ENCODE peak calls at places on chromosomes 1 and 21, in six cellular contexts. V is body of pancreas, U is H9, Z is foreskin keratinocyte, F is tibial nerve, C is left ventricle myocardium inferior. P is an unnamed sample.

GRCh38 chr1:160116277-160117147 is 953 bp downstream of the ATP1A2 start:
- DNase-seq in V (no peak), U (no peak), Z (peak), F (no peak), C (no peak), P (no peak)

GRCh38 chr1:44553127-44553758 is 121.0 kb downstream of the TMEM53 start:
- DNase-seq in V (no peak), U (no peak), Z (peak), F (no peak), C (no peak), P (no peak)

GRCh38 chr1:166905136-166905535 is 29.1 kb upstream of the TADA1 start:
- DNase-seq in V (no peak), U (no peak), Z (no peak), F (no peak), C (no peak), P (no peak)

GRCh38 chr1:82775402-82776000 is 974.8 kb downstream of the ADGRL2 start:
- DNase-seq in V (peak), U (peak), Z (peak), F (no peak), C (no peak), P (no peak)

GRCh38 chr1:54777011-54777410 is 12.7 kb upstream of the PARS2 start:
- DNase-seq in V (no peak), U (no peak), Z (no peak), F (no peak), C (no peak), P (no peak)

GRCh38 chr1:93585059-93585966 is 96.3 kb downstream of the BCAR3 start:
- DNase-seq in V (peak), U (no peak), Z (no peak), F (no peak), C (peak), P (no peak)

GRCh38 chr21:44958471-44959191 is 18.8 kb downstream of the SLX9 start:
- DNase-seq in V (peak), U (no peak), Z (no peak), F (peak), C (peak), P (no peak)

GRCh38 chr1:32464191-32464715 is 619 bp upstream of the ZBTB8B start:
- DNase-seq in V (peak), U (peak), Z (no peak), F (no peak), C (no peak), P (no peak)

GRCh38 chr1:112983540-112984131 is 27.6 kb upstream of the SLC16A1 start:
- DNase-seq in V (no peak), U (no peak), Z (no peak), F (no peak), C (no peak), P (no peak)

GRCh38 chr21:32184059-32184458 is 94.8 kb downstream of the MIS18A start:
- DNase-seq in V (no peak), U (no peak), Z (no peak), F (no peak), C (no peak), P (no peak)

GRCh38 chr1:25695066-25695990 is 78.7 kb downstream of the MAN1C1 start:
- DNase-seq in V (peak), U (peak), Z (peak), F (peak), C (peak), P (no peak)

GRCh38 chr1:65001238-65001792 is 35.0 kb upstream of the JAK1 start:
- DNase-seq in V (peak), U (peak), Z (no peak), F (peak), C (peak), P (peak)

GRCh38 chr1:214010717-214011116 is 22.9 kb downstream of the PROX1 start:
- DNase-seq in V (no peak), U (no peak), Z (no peak), F (no peak), C (no peak), P (no peak)

GRCh38 chr1:218846166-218846565 is 327.5 kb upstream of the LYPLAL1 start:
- DNase-seq in V (no peak), U (no peak), Z (no peak), F (no peak), C (no peak), P (no peak)

GRCh38 chr1:36034692-36035091 is 49.2 kb upstream of the TEKT2 start:
- DNase-seq in V (no peak), U (no peak), Z (peak), F (no peak), C (no peak), P (no peak)

GRCh38 chr1:229848762-229849677 is 218.0 kb upstream of the GALNT2 start:
- DNase-seq in V (peak), U (no peak), Z (no peak), F (no peak), C (no peak), P (no peak)

GRCh38 chr1:43799656-43800629 is 92.6 kb downstream of the ST3GAL3 start:
- DNase-seq in V (no peak), U (no peak), Z (no peak), F (no peak), C (no peak), P (no peak)

GRCh38 chr1:160130486-160130885 is 14.9 kb downstream of the ATP1A2 start:
- DNase-seq in V (no peak), U (no peak), Z (no peak), F (no peak), C (no peak), P (no peak)

GRCh38 chr1:61436491-61437120 is 288.3 kb downstream of the TM2D1 start:
- DNase-seq in V (no peak), U (no peak), Z (no peak), F (no peak), C (no peak), P (no peak)

GRCh38 chr1:17089496-17089895 is 29.8 kb downstream of the PADI2 start:
- DNase-seq in V (peak), U (no peak), Z (no peak), F (peak), C (no peak), P (no peak)

GRCh38 chr1:61081135-61081636 is 1.2 kb upstream of the NFIA start:
- DNase-seq in V (no peak), U (no peak), Z (no peak), F (no peak), C (no peak), P (no peak)

GRCh38 chr21:41754481-41754891 is 12.4 kb downstream of the RIPK4 start:
- DNase-seq in V (no peak), U (peak), Z (no peak), F (no peak), C (no peak), P (no peak)

GRCh38 chr1:167756760-167757405 is 35.1 kb downstream of the MPZL1 start:
- DNase-seq in V (peak), U (no peak), Z (no peak), F (no peak), C (peak), P (no peak)

GRCh38 chr1:39732730-39733129 is 6.0 kb upstream of the PPIE start:
- DNase-seq in V (peak), U (no peak), Z (no peak), F (no peak), C (no peak), P (no peak)

GRCh38 chr1:206940588-206940936 is 5.7 kb downstream of the PIGR start:
- DNase-seq in V (no peak), U (no peak), Z (no peak), F (no peak), C (no peak), P (no peak)

GRCh38 chr21:28605138-28605537 is 387.5 kb downstream of the LTN1 start:
- DNase-seq in V (no peak), U (no peak), Z (no peak), F (no peak), C (no peak), P (no peak)

GRCh38 chr1:212667223-212668139 is 32.2 kb downstream of the BATF3 start:
- DNase-seq in V (peak), U (peak), Z (peak), F (peak), C (no peak), P (no peak)

GRCh38 chr1:89681045-89681729 is 48.3 kb downstream of the LRRC8C start:
- DNase-seq in V (no peak), U (no peak), Z (no peak), F (no peak), C (no peak), P (no peak)

DNA sequence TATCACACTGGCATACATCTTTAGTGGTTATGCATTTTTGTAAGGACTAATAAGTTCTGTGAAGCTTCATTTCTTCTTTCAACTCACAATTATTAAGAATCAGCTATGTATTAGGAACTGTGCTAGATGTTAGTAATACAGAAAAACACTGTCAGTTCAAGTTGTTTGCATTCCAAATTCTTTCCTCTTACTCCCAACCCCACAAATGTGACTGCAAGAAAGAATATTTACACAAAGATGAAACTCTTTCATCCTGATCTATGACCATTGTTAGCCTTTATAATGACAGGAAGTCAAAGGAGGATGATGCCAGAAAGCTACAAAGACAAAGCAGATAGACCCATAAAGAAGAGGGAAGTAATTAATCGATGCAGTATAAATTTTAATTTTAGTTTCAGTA is 21.0 kb upstream of the GADD45A start:
- DNase-seq in V (no peak), U (no peak), Z (no peak), F (no peak), C (no peak), P (no peak)
- TF ChIP-seq CTCF in V (no peak), U (no peak), Z (no peak), F (no peak), C (no peak), P (no peak)

GRCh38 chr1:24319962-24320361 is 805 bp downstream of the GRHL3 start:
- DNase-seq in V (no peak), U (no peak), Z (no peak), F (no peak), C (no peak), P (no peak)

GRCh38 chr1:24322636-24323177 is 3.5 kb downstream of the GRHL3 start:
- DNase-seq in V (no peak), U (no peak), Z (no peak), F (no peak), C (no peak), P (no peak)

GRCh38 chr1:24321150-24321549 is 2.0 kb downstream of the GRHL3 start:
- DNase-seq in V (no peak), U (no peak), Z (no peak), F (no peak), C (no peak), P (no peak)

GRCh38 chr1:24323281-24323680 is 4.1 kb downstream of the GRHL3 start:
- DNase-seq in V (no peak), U (no peak), Z (peak), F (no peak), C (no peak), P (no peak)

GRCh38 chr1:24321712-24322635 is 2.8 kb downstream of the GRHL3 start:
- DNase-seq in V (peak), U (peak), Z (peak), F (no peak), C (peak), P (peak)
- TF ChIP-seq CTCF in V (no peak), U (no peak), Z (peak), F (no peak), C (no peak), P (no peak)

GRCh38 chr1:216739771-216740170 is 16.5 kb upstream of the ESRRG start:
- DNase-seq in V (no peak), U (peak), Z (no peak), F (no peak), C (no peak), P (no peak)

GRCh38 chr1:216740334-216740733 is 17.1 kb upstream of the ESRRG start:
- DNase-seq in V (no peak), U (no peak), Z (no peak), F (no peak), C (no peak), P (no peak)

DNA sequence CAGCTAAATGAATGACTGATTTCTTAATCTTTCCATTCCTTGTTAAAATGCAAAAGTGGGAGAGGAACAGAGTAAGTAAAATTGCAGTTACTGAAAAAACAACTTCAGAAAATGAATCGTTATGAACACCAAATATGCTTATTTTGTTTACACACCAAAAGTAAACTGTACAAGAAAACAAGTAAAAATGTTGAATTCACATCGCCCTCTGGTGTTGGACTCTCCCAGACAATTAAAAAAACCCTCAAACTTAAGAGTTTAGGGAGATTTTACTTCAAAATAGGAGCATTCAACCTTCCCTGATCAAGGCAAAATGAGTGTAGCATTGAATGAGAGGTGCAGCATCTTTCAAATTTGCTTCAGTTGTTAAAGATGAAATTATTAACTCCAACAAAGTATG is 19.4 kb upstream of the ESRRG start:
- DNase-seq in V (no peak), U (no peak), Z (no peak), F (no peak), C (no peak), P (no peak)
- TF ChIP-seq CTCF in V (peak), U (peak), Z (peak), F (no peak), C (peak), P (no peak)

GRCh38 chr1:59903136-59903754 is 23.3 kb downstream of the CYP2J2 start:
- DNase-seq in V (peak), U (peak), Z (no peak), F (no peak), C (no peak), P (no peak)
- TF ChIP-seq CTCF in V (peak), U (peak), Z (peak), F (peak), C (peak), P (no peak)

GRCh38 chr1:233240367-233240766 is 55.2 kb downstream of the PCNX2 start:
- DNase-seq in V (no peak), U (no peak), Z (no peak), F (no peak), C (no peak), P (no peak)

GRCh38 chr1:233242827-233243483 is 52.6 kb downstream of the PCNX2 start:
- DNase-seq in V (no peak), U (no peak), Z (no peak), F (no peak), C (no peak), P (no peak)

GRCh38 chr1:233241782-233242181 is 53.7 kb downstream of the PCNX2 start:
- DNase-seq in V (no peak), U (no peak), Z (no peak), F (no peak), C (no peak), P (no peak)

GRCh38 chr1:233238884-233239432 is 56.6 kb downstream of the PCNX2 start:
- DNase-seq in V (no peak), U (no peak), Z (no peak), F (no peak), C (no peak), P (no peak)

DNA sequence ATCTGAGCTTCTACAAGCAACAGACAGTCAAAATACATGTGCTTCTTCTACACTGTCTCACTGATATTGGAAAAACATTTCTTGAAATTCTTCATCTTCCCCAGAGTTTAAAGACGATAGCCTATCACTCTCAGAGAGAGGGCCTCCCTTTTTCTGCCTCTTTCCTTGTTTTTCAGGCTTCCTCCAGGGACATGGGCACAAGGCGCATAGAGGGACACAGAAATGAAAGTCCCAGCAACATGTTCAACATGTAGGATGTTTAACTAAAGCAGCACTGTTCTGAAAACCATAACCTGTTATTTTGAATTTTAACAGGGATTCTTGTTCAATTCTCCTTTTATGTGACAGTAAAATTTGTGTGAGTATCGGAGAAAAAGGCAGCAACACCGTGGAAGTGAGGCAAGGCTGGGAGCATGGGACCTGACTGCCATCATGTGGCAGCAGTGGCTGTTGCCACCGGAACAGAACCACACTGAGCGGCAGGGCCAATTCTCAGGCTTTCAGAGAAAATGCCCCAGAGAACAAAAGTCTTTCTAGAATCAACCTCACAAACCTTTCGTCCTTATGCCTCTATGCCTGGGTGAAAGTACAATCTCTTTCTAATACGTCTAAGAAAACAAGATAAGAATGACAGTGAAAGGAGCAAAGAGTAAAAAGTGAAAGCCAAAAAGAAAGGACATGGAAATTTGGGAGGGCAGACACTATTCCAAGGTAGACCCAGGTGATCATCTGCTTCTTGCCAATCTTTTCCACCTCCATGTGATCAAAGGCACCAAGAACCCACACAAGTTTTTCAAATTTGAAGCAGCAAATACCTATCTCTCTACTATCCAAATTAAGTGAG is 54.5 kb downstream of the PCNX2 start:
- DNase-seq in V (peak), U (peak), Z (no peak), F (peak), C (peak), P (no peak)
- TF ChIP-seq CTCF in V (peak), U (peak), Z (peak), F (peak), C (peak), P (no peak)

DNA sequence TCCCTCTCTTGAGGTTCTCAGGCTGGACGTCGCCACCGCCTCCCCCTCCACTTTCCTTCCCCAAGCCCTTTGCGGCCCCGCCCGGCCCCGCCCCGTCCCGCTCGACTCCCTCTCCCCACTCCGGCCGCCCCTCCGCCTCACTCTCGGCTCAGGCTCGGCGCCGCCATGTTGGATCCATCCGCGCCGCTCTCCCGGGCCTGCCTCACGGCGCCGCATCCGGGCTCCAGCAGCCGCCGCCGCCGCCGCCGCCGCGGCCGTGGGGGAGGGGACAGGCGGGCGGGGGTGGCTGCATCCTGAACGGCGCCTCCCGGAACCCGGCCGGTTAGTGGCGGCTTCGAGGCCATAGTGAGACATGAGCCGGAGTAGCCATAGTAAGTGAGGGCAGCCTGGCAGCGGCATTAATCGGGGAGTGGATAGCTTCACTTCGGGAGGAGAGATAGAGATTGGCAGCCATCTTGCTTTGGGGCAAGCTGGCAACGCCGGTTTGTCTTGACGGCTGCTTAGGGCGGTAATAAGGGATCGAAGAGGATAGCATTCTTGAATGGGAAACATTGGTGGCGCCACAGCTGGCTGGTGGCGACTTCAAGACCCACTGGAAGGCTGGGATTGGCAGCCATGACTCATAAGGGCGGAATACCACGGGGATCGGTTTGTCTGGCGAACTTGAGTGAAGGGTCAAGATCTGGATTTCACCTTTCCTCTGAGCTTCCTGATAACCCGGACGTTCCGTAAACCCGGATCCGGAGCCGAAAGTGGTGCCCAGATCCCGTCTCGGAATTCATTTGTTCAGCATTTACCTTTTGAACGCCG is at the start of gene DEDD:
- DNase-seq in V (peak), U (peak), Z (peak), F (peak), C (peak), P (peak)
- TF ChIP-seq CTCF in V (no peak), U (no peak), Z (no peak), F (no peak), C (no peak), P (no peak)